ENCODE peak calls at places on chromosomes 7 and 10, in four cellular contexts. Q is uterus, C is fibroblast of lung, O is adrenal gland. S is an unnamed sample.
A peak's percentile ranks its signal among the peaks of the same experiment; 100 is the strongest.

GRCh38 chr7:151838861-151839381 is 38.0 kb downstream of the PRKAG2 start:
- DNase-seq in Q (no peak), O (no peak), C (no peak), S (no peak)

GRCh38 chr10:107814865-107815487 is 650.5 kb upstream of the SORCS1 start:
- DNase-seq in C (peak; percentile 37), O (peak; percentile 56), Q (peak; percentile 14), S (no peak)

GRCh38 chr10:78964952-78965633 is 103.7 kb upstream of the ZMIZ1 start:
- DNase-seq in O (peak; percentile 86), C (peak; percentile 57), Q (no peak), S (no peak)

GRCh38 chr7:91103365-91103764 is 160.9 kb upstream of the FZD1 start:
- DNase-seq in Q (no peak), O (no peak), C (no peak), S (no peak)

GRCh38 chr10:19917756-19918478 is 101.7 kb downstream of the PLXDC2 start:
- DNase-seq in O (no peak), Q (no peak), C (no peak), S (peak; percentile 62)

GRCh38 chr7:2306688-2307087 is 7.6 kb downstream of the SNX8 start:
- DNase-seq in Q (no peak), O (no peak), C (no peak), S (no peak)

GRCh38 chr10:86334515-86335085 is 32.0 kb downstream of the GRID1 start:
- DNase-seq in Q (no peak), C (no peak), O (no peak), S (no peak)

GRCh38 chr10:110568055-110568735 is 700 bp downstream of the SMC3 start:
- DNase-seq in Q (peak; percentile 30), O (no peak), C (peak; percentile 16), S (no peak)

GRCh38 chr10:18333616-18334015 is 193.4 kb downstream of the CACNB2 start:
- DNase-seq in C (peak; percentile 5), O (no peak), Q (no peak), S (no peak)

GRCh38 chr10:29922226-29922625 is 137.2 kb downstream of the JCAD start:
- DNase-seq in Q (no peak), C (no peak), O (no peak), S (no peak)

GRCh38 chr7:96720843-96721242 is 11.2 kb upstream of the SEM1 start:
- DNase-seq in Q (no peak), O (no peak), C (peak; percentile 18), S (peak; percentile 68)

GRCh38 chr7:105149827-105150226 is 135.8 kb downstream of the KMT2E start:
- DNase-seq in C (peak; percentile 31), Q (no peak), O (no peak), S (peak; percentile 44)

GRCh38 chr10:131430716-131431402 is 119.3 kb upstream of the TCERG1L start:
- DNase-seq in C (no peak), Q (no peak), O (no peak), S (no peak)

GRCh38 chr7:30761214-30762156 is 9.6 kb downstream of the INMT start:
- DNase-seq in C (no peak), Q (no peak), O (no peak), S (no peak)

GRCh38 chr10:60578217-60578616 is 188.5 kb upstream of the ANK3 start:
- DNase-seq in O (no peak), C (no peak), Q (no peak), S (no peak)

GRCh38 chr7:140623995-140624902 is 16.4 kb downstream of the DENND2A start:
- DNase-seq in C (no peak), O (no peak), Q (peak; percentile 67), S (no peak)

GRCh38 chr10:120613180-120613579 is 156.2 kb downstream of the PLPP4 start:
- DNase-seq in Q (no peak), O (no peak), C (no peak), S (peak; percentile 76)

GRCh38 chr10:65313406-65313805 is 1612.4 kb upstream of the LRRTM3 start:
- DNase-seq in O (no peak), C (peak; percentile 2), Q (no peak), S (peak; percentile 15)

GRCh38 chr7:89606479-89606878 is 547.8 kb upstream of the STEAP1 start:
- DNase-seq in O (no peak), Q (no peak), C (no peak), S (no peak)

GRCh38 chr10:112475565-112476233 is 28.7 kb downstream of the VTI1A start:
- DNase-seq in Q (no peak), O (no peak), C (peak; percentile 44), S (no peak)

GRCh38 chr10:98414932-98415709 is at the start of gene PYROXD2:
- DNase-seq in C (peak; percentile 90), O (peak; percentile 88), Q (peak; percentile 90), S (peak; percentile 70)

GRCh38 chr10:77925410-77925794 is 1.2 kb downstream of the DLG5 start:
- DNase-seq in C (peak; percentile 51), O (peak; percentile 41), Q (peak; percentile 48), S (no peak)

GRCh38 chr10:88091490-88092061 is 228.2 kb downstream of the PTEN start:
- DNase-seq in Q (no peak), C (no peak), O (no peak), S (peak; percentile 76)

GRCh38 chr7:27147211-27148030 is at the start of gene HOXA6:
- DNase-seq in C (peak; percentile 66), Q (peak; percentile 57), O (peak; percentile 89), S (peak; percentile 69)

GRCh38 chr10:128839701-128840100 is 627.3 kb upstream of the MGMT start:
- DNase-seq in O (no peak), Q (no peak), C (no peak), S (no peak)

GRCh38 chr10:81534991-81535390 is 340.0 kb upstream of the NRG3 start:
- DNase-seq in O (no peak), Q (no peak), C (no peak), S (no peak)

GRCh38 chr7:106110885-106111670 is 1.0 kb downstream of the SYPL1 start:
- DNase-seq in O (no peak), C (peak; percentile 51), Q (no peak), S (peak; percentile 22)

GRCh38 chr10:48547981-48548380 is 56.9 kb downstream of the ARHGAP22 start:
- DNase-seq in Q (no peak), O (no peak), C (no peak), S (no peak)
- H3K4me1 ChIP-seq in Q (no peaks in the 10 kb centered on the region), O (no peaks in the 10 kb centered on the region), C (no peaks in the 10 kb centered on the region), S (no peaks in the 10 kb centered on the region)

GRCh38 chr7:569071-569855 is 49.6 kb upstream of the PDGFA start:
- DNase-seq in O (no peak), C (no peak), Q (no peak), S (no peak)
- H3K27me3 ChIP-seq in O (peaks cover 3% of the 10 kb centered on the region), C (no peaks in the 10 kb centered on the region), Q (no peaks in the 10 kb centered on the region), S (no peaks in the 10 kb centered on the region)

DNA sequence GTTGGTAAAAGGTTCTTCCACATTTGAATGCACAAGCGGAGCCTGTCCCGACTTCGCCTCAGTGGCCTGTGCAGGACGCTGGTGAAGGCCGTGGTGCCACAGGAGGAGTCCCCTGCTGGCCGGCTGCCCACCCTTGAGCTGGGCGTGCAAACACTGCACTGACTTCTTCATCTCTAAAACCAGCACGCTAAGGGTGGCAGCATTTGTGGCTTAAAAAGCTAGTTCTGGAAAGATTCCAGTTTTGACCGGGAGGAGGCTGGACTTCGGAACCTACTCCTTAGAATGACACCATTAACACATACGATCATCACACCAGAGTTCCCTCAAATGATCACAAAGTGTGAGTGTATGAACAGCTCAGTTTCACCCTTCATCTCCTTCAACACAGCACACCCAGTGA is 102.4 kb downstream of the SMURF1 start:
- DNase-seq in Q (no peak), C (no peak), O (no peak), S (no peak)
- TF ChIP-seq CTCF in Q (no peak), C (no peak), O (no peak), S (no peak)

GRCh38 chr10:71754562-71754961 is 18.8 kb downstream of the VSIR start:
- DNase-seq in Q (no peak), O (no peak), C (no peak), S (no peak)
- H3K4me1 ChIP-seq in Q (peaks cover 6% of the 10 kb centered on the region), O (peaks cover 5% of the 10 kb centered on the region), C (peaks cover 2% of the 10 kb centered on the region), S (no peaks in the 10 kb centered on the region)

DNA sequence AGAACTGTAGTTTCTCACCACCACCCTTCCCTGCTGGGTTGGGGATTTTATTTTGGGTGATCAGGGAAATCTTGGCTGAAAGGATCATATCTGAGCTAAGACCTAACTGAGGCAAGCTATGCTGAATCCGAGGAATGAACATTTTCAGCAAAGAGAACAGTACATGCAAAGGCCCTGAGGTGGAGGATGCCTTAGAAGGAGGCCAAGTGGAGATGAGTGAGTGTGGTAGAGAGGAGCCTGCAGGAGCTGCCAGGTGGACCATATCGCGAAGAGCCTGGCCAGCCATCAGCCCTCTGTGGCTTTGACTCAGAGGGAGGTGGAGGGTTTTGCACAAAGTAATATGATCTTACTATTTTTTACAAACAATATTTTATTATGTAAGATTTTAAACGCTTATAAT is 1.6 kb upstream of the RASGEF1A start:
- DNase-seq in C (no peak), O (no peak), Q (no peak), S (no peak)
- H3K27me3 ChIP-seq in C (peaks cover 29% of the 10 kb centered on the region), O (peaks cover 24% of the 10 kb centered on the region), Q (no peaks in the 10 kb centered on the region), S (peaks cover 84% of the 10 kb centered on the region)